ENCODE peak calls at places on chromosomes 11 and 22, in six cellular contexts. J, B, C, F, N and G are unnamed samples.

GRCh38 chr22:35315855-35316745 is 16.4 kb downstream of the TOM1 start:
- DNase-seq in F (no peak), C (no peak), B (no peak), J (peak; percentile 88), N (peak; percentile 9), G (no peak)

GRCh38 chr11:67265633-67266423 is 445 bp upstream of the GRK2 start:
- DNase-seq in J (peak; percentile 70), B (peak; percentile 72), N (peak; percentile 83), F (no peak), C (peak; percentile 69), G (peak; percentile 82)

GRCh38 chr22:37708580-37709444 is 12.0 kb downstream of the TRIOBP start:
- DNase-seq in B (peak; percentile 25), C (no peak), F (no peak), J (no peak), N (no peak), G (peak; percentile 44)

GRCh38 chr22:30785527-30785926 is 90.9 kb downstream of the OSBP2 start:
- DNase-seq in N (no peak), F (no peak), C (no peak), B (no peak), J (no peak), G (no peak)

GRCh38 chr22:19889951-19890350 is 35.3 kb upstream of the GNB1L start:
- DNase-seq in N (no peak), B (no peak), F (no peak), C (no peak), J (no peak), G (no peak)

GRCh38 chr11:74139151-74139918 is 31.5 kb downstream of the C2CD3 start:
- DNase-seq in B (no peak), N (no peak), J (no peak), C (no peak), F (no peak), G (no peak)

GRCh38 chr22:19357270-19358105 is 66.0 kb upstream of the CLTCL1 start:
- DNase-seq in F (no peak), C (no peak), N (no peak), J (no peak), B (no peak), G (no peak)

GRCh38 chr11:119284344-119285157 is 32.4 kb downstream of the MCAM start:
- DNase-seq in N (no peak), B (peak; percentile 16), F (no peak), J (no peak), C (no peak), G (no peak)

GRCh38 chr11:107501713-107502112 is 44.1 kb upstream of the CWF19L2 start:
- DNase-seq in N (no peak), F (no peak), B (no peak), C (no peak), J (no peak), G (no peak)

GRCh38 chr11:130827697-130828377 is 88.4 kb downstream of the SNX19 start:
- DNase-seq in J (no peak), B (peak; percentile 68), F (peak; percentile 93), N (peak; percentile 34), C (peak; percentile 63), G (no peak)

GRCh38 chr11:115759622-115760527 is 255.7 kb upstream of the CADM1 start:
- DNase-seq in J (no peak), C (no peak), N (peak; percentile 32), B (peak; percentile 27), F (no peak), G (peak; percentile 47)

GRCh38 chr11:123704341-123704740 is 37.1 kb downstream of the ZNF202 start:
- DNase-seq in F (no peak), B (no peak), C (no peak), N (no peak), J (no peak), G (no peak)

GRCh38 chr11:73242291-73243092 is 24.4 kb downstream of the P2RY2 start:
- DNase-seq in F (no peak), J (peak; percentile 68), B (peak; percentile 74), N (peak; percentile 79), C (peak; percentile 76), G (peak; percentile 87)

DNA sequence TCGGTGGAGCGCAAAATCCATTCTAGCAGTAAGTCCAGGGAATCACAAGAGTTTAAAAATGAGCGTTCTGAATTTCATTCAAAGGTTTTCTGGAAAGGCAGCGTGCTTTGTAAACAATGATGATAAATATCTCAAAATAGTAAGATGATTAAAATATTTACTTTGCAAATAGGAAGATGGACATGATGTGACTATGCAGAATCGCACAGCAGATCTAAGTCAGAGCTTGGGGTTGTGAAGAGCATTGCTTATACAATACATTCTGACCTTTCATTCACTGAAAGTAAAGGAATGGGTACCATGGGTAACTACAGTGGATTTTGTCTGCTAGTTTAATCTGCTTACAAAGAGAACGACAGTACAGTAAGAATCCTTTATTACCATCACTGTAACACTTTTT is 77.5 kb downstream of the PPP6R3 start:
- DNase-seq in C (no peak), B (no peak), J (peak; percentile 27), F (no peak), N (no peak), G (no peak)
- H3K4me1 ChIP-seq in C (peaks cover 9% of the 10 kb centered on the region), B (peaks cover 5% of the 10 kb centered on the region), J (peaks cover 24% of the 10 kb centered on the region), F (peaks cover 23% of the 10 kb centered on the region), N (no peaks in the 10 kb centered on the region), G (peaks cover 27% of the 10 kb centered on the region)

GRCh38 chr22:39525658-39525975 is 5.3 kb downstream of the ATF4 start:
- DNase-seq in B (no peak), F (no peak), J (no peak), N (no peak), C (no peak), G (no peak)

GRCh38 chr22:39528080-39528661 is 4.4 kb downstream of the RPS19BP1 start:
- DNase-seq in F (no peak), N (no peak), J (no peak), C (no peak), B (no peak), G (peak; percentile 28)

GRCh38 chr22:39528681-39529486 is 3.7 kb downstream of the RPS19BP1 start:
- DNase-seq in C (peak; percentile 84), N (peak; percentile 86), J (peak; percentile 92), F (no peak), B (peak; percentile 93), G (peak; percentile 93)

GRCh38 chr22:39526736-39527171 is 5.8 kb downstream of the RPS19BP1 start:
- DNase-seq in F (no peak), C (no peak), J (no peak), N (no peak), B (no peak), G (no peak)

DNA sequence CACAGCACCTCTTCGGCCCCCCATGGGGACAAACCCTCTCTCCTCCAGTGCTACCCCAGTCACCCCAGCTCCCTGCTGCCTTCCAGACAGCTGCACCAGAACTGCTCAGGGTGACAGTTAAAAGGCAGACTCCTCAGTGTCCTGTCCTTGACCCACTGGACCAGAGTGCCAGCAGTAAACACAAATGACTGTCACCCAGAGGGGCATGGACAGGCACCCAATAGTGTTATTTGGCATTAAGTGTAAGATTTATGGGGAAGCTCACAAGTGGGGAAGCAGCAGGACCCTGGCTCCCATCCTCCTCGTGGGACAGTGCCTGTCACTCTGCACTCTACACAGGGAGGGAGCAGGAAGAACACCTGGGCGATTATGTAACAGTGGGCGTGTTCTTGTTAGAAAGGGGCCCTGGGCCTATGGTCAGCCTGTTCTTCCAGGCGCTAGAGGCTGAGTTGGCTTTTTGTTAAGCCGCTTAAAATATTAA is 5.0 kb downstream of the RPS19BP1 start:
- DNase-seq in J (peak; percentile 69), B (peak; percentile 55), F (no peak), N (no peak), C (no peak), G (no peak)
- TF ChIP-seq POLR2A in J (no peak), B (no peak), F (no peak), N (no peak), C (no peak), G (no peak)

GRCh38 chr22:21642584-21643448 is 714 bp downstream of the SDF2L1 start:
- DNase-seq in N (no peak), B (peak; percentile 64), F (no peak), C (no peak), J (no peak), G (no peak)
- TF ChIP-seq CTCF in N (peak; percentile 36), B (peak; percentile 38), F (no peak), C (peak; percentile 40), J (no peak), G (no peak)

DNA sequence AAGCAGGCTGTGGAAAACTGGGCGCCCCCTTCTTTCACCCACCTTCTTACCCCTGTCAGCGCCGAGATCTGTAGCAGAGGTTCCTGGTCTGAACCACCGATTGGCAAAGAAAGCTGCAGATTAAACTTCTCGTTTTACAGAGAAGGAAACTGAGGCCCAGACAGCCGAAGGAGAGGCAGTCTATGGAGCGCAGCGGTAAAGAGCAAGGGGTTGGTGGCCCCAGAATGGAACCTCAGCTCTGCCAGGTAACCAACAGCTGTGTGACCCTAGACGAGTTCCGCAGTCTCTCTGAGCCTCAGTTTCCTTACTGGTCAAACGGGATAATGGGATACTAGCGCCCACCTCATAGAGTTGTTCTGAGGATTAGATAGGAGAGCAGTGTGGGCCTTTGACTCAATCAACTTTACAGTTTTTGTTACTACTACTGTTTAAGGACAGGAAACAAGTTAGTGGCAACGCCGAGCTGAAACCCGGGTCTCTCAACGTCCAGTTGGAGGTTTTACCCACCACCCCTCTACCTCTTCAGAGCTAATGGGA is 3.1 kb upstream of the WT1 start:
- DNase-seq in N (no peak), B (no peak), C (no peak), F (no peak), J (no peak), G (no peak)
- H3K4me1 ChIP-seq in N (peaks cover 9% of the 10 kb centered on the region), B (peaks cover 37% of the 10 kb centered on the region), C (peaks cover 10% of the 10 kb centered on the region), F (peaks cover 35% of the 10 kb centered on the region), J (no peaks in the 10 kb centered on the region), G (peaks cover 4% of the 10 kb centered on the region)

DNA sequence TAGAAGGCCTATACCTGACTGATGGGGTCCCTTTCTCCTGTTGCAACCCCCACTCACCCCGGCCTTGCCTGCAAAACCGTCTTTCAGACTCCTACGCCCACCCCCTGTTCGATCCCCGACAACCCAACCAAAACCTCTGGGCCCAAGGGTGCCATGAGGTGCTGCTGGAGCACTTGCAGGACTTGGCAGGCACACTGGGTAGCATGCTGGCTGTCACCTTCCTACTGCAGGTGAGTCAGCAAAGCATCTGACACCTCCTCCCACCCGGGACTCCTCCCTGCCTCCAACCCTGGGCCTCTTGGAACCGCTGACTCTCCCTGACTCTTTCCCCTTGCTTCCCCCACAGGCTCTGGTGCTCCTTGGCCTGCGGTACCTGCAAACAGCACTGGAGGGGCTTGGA is 1.2 kb downstream of the ROM1 start:
- DNase-seq in C (no peak), B (peak; percentile 22), F (no peak), J (no peak), N (no peak), G (no peak)
- TF ChIP-seq POLR2A in C (no peak), B (no peak), F (no peak), J (no peak), N (no peak), G (no peak)

GRCh38 chr11:14359573-14360031 is 619 bp upstream of the RRAS2 start:
- DNase-seq in B (no peak), C (no peak), F (no peak), N (no peak), J (no peak), G (no peak)

GRCh38 chr11:14357843-14358728 is 897 bp downstream of the RRAS2 start:
- DNase-seq in F (no peak), B (peak; percentile 69), J (peak; percentile 40), C (no peak), N (peak; percentile 49), G (peak; percentile 69)

GRCh38 chr11:14360976-14361375 is 2.0 kb upstream of the RRAS2 start:
- DNase-seq in F (no peak), B (no peak), J (no peak), C (no peak), N (no peak), G (no peak)

GRCh38 chr11:14356342-14356741 is 2.6 kb downstream of the RRAS2 start:
- DNase-seq in B (no peak), F (no peak), N (no peak), J (no peak), C (no peak), G (no peak)

GRCh38 chr11:14358729-14359439 is at the start of gene RRAS2:
- DNase-seq in J (peak; percentile 84), F (no peak), C (peak; percentile 52), B (peak; percentile 78), N (peak; percentile 69), G (peak; percentile 83)
- TF ChIP-seq CTCF in J (no peak), F (no peak), C (no peak), B (no peak), N (no peak), G (no peak)